ENCODE peak calls at places on chromosomes 5 and 9, in four cellular contexts. Z is MM.1S; F is NCI-H2081; N is stimulated activated CD4-positive, alpha-beta T cell treated with anti-CD3 and anti-CD28 coated beads, Interleukin-2, amount 100 ng/mL, for 24 hours. Q is an unnamed sample.

GRCh38 chr5:160506006-160507004 is 84.7 kb downstream of the PTTG1 start:
- DNase-seq in F (peak), Z (peak), N (peak), Q (no peak)

GRCh38 chr9:35863583-35863982 is 6.6 kb downstream of the OR13J1 start:
- DNase-seq in Z (no peak), F (no peak), N (no peak), Q (no peak)

GRCh38 chr5:125348221-125348692 is 601.8 kb upstream of the ZNF608 start:
- DNase-seq in F (peak), Z (no peak), N (no peak), Q (no peak)

GRCh38 chr5:102755691-102756371 is 726 bp downstream of the PAM start:
- DNase-seq in F (peak), Z (peak), N (peak), Q (peak)

GRCh38 chr5:135450328-135450727 is 1.8 kb downstream of the TIFAB start:
- DNase-seq in F (no peak), Z (no peak), N (no peak), Q (no peak)

GRCh38 chr5:158462349-158463114 is 603.6 kb upstream of the CLINT1 start:
- DNase-seq in Z (no peak), F (no peak), N (no peak), Q (no peak)

GRCh38 chr9:136533775-136534157 is 12.1 kb downstream of the NOTCH1 start:
- DNase-seq in Z (no peak), N (peak), F (no peak), Q (no peak)

GRCh38 chr5:54030981-54031380 is 279.4 kb downstream of the ARL15 start:
- DNase-seq in Z (no peak), F (no peak), N (no peak), Q (no peak)

GRCh38 chr9:126536836-126537465 is 76.8 kb upstream of the LMX1B start:
- DNase-seq in Z (no peak), N (no peak), F (no peak), Q (no peak)

Q was measured in NCI-H226.